ENCODE peak calls at places on chromosome 12, in five cellular contexts. I is activated CD8-positive, alpha-beta T cell treated with anti-CD3 and anti-CD28 coated beads for 36 hours; P is MM.1S; S is foreskin fibroblast; M is Panc1. F is an unnamed sample.

GRCh38 chr12:104680070-104680469 is 223.3 kb downstream of the CHST11 start:
- DNase-seq in I (peak), P (no peak), S (peak), M (no peak), F (peak)

GRCh38 chr12:54033980-54034783 is 1.3 kb downstream of the HOXC5 start:
- DNase-seq in I (no peak), P (no peak), S (peak), M (no peak), F (no peak)

GRCh38 chr12:32331133-32331532 is 68.2 kb upstream of the FGD4 start:
- DNase-seq in I (no peak), P (no peak), S (peak), M (no peak), F (no peak)

GRCh38 chr12:11727133-11727664 is 77.7 kb downstream of the ETV6 start:
- DNase-seq in I (peak), P (no peak), S (no peak), M (no peak), F (peak)

GRCh38 chr12:78120866-78121590 is 290.3 kb downstream of the NAV3 start:
- DNase-seq in I (no peak), P (peak), S (peak), M (no peak), F (peak)

GRCh38 chr12:131221061-131221945 is 267.6 kb downstream of the ADGRD1 start:
- DNase-seq in I (no peak), P (no peak), S (no peak), M (no peak), F (peak)

GRCh38 chr12:67647547-67648305 is 819 bp upstream of the DYRK2 start:
- DNase-seq in I (peak), P (peak), S (peak), M (no peak), F (peak)

GRCh38 chr12:120140603-120141002 is 24.1 kb upstream of the RAB35 start:
- DNase-seq in I (no peak), P (no peak), S (no peak), M (no peak), F (no peak)

GRCh38 chr12:47186246-47186645 is 106.5 kb upstream of the AMIGO2 start:
- DNase-seq in I (no peak), P (no peak), S (no peak), M (no peak), F (no peak)

GRCh38 chr12:92581579-92581978 is 121.2 kb upstream of the PLEKHG7 start:
- DNase-seq in I (no peak), P (no peak), S (no peak), M (no peak), F (no peak)

GRCh38 chr12:23628836-23629235 is 320.6 kb downstream of the SOX5 start:
- DNase-seq in I (no peak), P (no peak), S (no peak), M (no peak), F (no peak)

GRCh38 chr12:129531004-129531403 is 372.8 kb downstream of the TMEM132D start:
- DNase-seq in I (no peak), P (peak), S (no peak), M (no peak), F (no peak)

GRCh38 chr12:132583736-132584135 is 26.6 kb downstream of the LRCOL1 start:
- DNase-seq in I (no peak), P (no peak), S (no peak), M (no peak), F (no peak)

GRCh38 chr12:2101359-2101758 is 48.6 kb downstream of the CACNA1C start:
- DNase-seq in I (no peak), P (no peak), S (no peak), M (no peak), F (no peak)

GRCh38 chr12:100497105-100497795 is 23.6 kb downstream of the NR1H4 start:
- DNase-seq in I (no peak), P (no peak), S (no peak), M (no peak), F (no peak)

GRCh38 chr12:5138845-5139244 is 95.2 kb downstream of the KCNA5 start:
- DNase-seq in I (no peak), P (no peak), S (peak), M (no peak), F (no peak)

GRCh38 chr12:52603314-52603713 is 2.1 kb upstream of the KRT72 start:
- DNase-seq in I (peak), P (no peak), S (no peak), M (no peak), F (no peak)

GRCh38 chr12:31736472-31736871 is 7.7 kb upstream of the AMN1 start:
- DNase-seq in I (peak), P (no peak), S (peak), M (no peak), F (no peak)

GRCh38 chr12:65464930-65465329 is 186.4 kb downstream of the MSRB3 start:
- DNase-seq in I (no peak), P (no peak), S (peak), M (no peak), F (no peak)

GRCh38 chr12:91801048-91801447 is 344.6 kb downstream of the BTG1 start:
- DNase-seq in I (no peak), P (no peak), S (no peak), M (no peak), F (no peak)

GRCh38 chr12:118714051-118714460 is 267.3 kb upstream of the SRRM4 start:
- DNase-seq in I (peak), P (peak), S (no peak), M (no peak), F (peak)

GRCh38 chr12:66014818-66015217 is 115.7 kb downstream of the LLPH start:
- DNase-seq in I (no peak), P (no peak), S (peak), M (no peak), F (no peak)

GRCh38 chr12:95959107-95959506 is 16.0 kb downstream of the AMDHD1 start:
- DNase-seq in I (no peak), P (peak), S (peak), M (no peak), F (peak)

GRCh38 chr12:124422142-124422569 is 127.3 kb downstream of the RFLNA start:
- DNase-seq in I (no peak), P (no peak), S (no peak), M (no peak), F (no peak)

GRCh38 chr12:56334490-56334793 is 642 bp upstream of the PAN2 start:
- DNase-seq in I (no peak), P (no peak), S (no peak), M (no peak), F (no peak)

GRCh38 chr12:56336361-56337167 is 2.1 kb upstream of the IL23A start:
- DNase-seq in I (no peak), P (peak), S (no peak), M (no peak), F (peak)

GRCh38 chr12:56333197-56333678 is 562 bp downstream of the PAN2 start:
- DNase-seq in I (no peak), P (no peak), S (no peak), M (no peak), F (peak)

GRCh38 chr12:56332512-56333196 is 1.1 kb downstream of the PAN2 start:
- DNase-seq in I (no peak), P (no peak), S (no peak), M (no peak), F (no peak)

GRCh38 chr12:56333679-56334489 is at the start of gene PAN2:
- DNase-seq in I (peak), P (peak), S (peak), M (peak), F (peak)
- TF ChIP-seq CTCF in I (peak), P (peak), S (peak), M (no peak), F (peak)

GRCh38 chr12:125533434-125534029 is 468.3 kb downstream of the AACS start:
- DNase-seq in I (peak), P (no peak), S (no peak), M (no peak), F (peak)
- TF ChIP-seq CTCF in I (peak), P (peak), S (peak), M (peak), F (peak)

GRCh38 chr12:33942172-33942571 is 80.1 kb upstream of the ALG10 start:
- DNase-seq in I (no peak), P (no peak), S (no peak), M (no peak), F (no peak)
- TF ChIP-seq CTCF in I (no peak), P (no peak), S (no peak), M (peak), F (no peak)

GRCh38 chr12:112900298-112901145 is 6.2 kb upstream of the OAS1 start:
- DNase-seq in I (peak), P (peak), S (peak), M (peak), F (peak)
- TF ChIP-seq CTCF in I (peak), P (peak), S (peak), M (peak), F (peak)

DNA sequence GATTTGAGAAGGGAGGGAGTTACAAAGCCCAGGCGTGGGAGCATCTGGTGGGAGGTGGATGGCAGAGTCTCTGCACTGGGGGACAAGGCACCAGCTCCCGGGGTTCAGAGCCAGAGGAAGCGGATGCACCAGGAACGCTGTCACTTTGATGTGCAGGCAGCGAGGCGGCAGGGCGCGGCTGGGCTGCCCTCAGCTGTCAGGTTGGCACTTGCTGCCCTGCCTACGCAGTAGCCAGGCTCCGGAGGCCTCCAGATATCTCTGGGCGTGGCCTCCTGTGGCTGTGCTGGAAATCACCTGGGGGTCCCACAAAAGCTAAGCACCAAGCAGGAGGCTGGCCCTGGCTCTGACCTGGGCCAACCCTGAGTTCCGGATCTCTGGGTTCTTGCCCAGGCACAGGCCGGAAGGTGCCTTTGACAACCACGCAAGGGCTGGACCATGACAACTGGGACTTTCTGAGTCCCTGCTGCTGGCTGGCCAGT is 62.1 kb upstream of the MAP1LC3B2 start:
- DNase-seq in I (no peak), P (no peak), S (no peak), M (no peak), F (no peak)
- TF ChIP-seq CTCF in I (no peak), P (no peak), S (no peak), M (no peak), F (no peak)